ENCODE peak calls at places on chromosome 11, in nine cellular contexts. F is stomach, Y is spleen, C is breast epithelium, S is GM12892, I is sigmoid colon, A is transverse colon, V is GM23338, L is HL-60. G is an unnamed sample.

GRCh38 chr11:36002196-36002595 is 58.3 kb downstream of the LDLRAD3 start:
- DNase-seq in Y (no peak), L (no peak), S (no peak), V (peak; percentile 48), I (no peak), C (no peak), A (no peak), F (no peak), G (no peak)

GRCh38 chr11:965206-965775 is 39.6 kb downstream of the AP2A2 start:
- DNase-seq in A (no peak), F (no peak), V (no peak), I (no peak), L (no peak), Y (no peak), C (no peak), S (no peak), G (no peak)

GRCh38 chr11:82229346-82229745 is 504.3 kb downstream of the FAM181B start:
- DNase-seq in L (no peak), I (no peak), A (no peak), F (no peak), C (no peak), Y (no peak), S (no peak), V (peak; percentile 71), G (no peak)

GRCh38 chr11:116819049-116819448 is 4.1 kb downstream of the APOA4 start:
- DNase-seq in Y (no peak), L (no peak), C (peak; percentile 7), I (no peak), V (no peak), A (no peak), F (no peak), S (no peak), G (no peak)

GRCh38 chr11:117618273-117618672 is 178.7 kb downstream of the DSCAML1 start:
- DNase-seq in F (no peak), S (no peak), C (no peak), V (no peak), I (peak; percentile 10), Y (no peak), L (no peak), A (no peak), G (no peak)

GRCh38 chr11:26418391-26418790 is 86.5 kb downstream of the ANO3 start:
- DNase-seq in I (no peak), V (no peak), S (no peak), L (no peak), Y (no peak), A (no peak), C (no peak), F (no peak), G (no peak)

GRCh38 chr11:66891849-66892660 is 35.2 kb downstream of the LRFN4 start:
- DNase-seq in S (peak; percentile 77), F (peak; percentile 70), C (no peak), Y (no peak), I (no peak), V (peak; percentile 40), L (peak; percentile 28), A (peak; percentile 59), G (no peak)

GRCh38 chr11:20042025-20042639 is 118.1 kb downstream of the DBX1 start:
- DNase-seq in A (no peak), I (no peak), V (no peak), S (no peak), Y (no peak), F (no peak), L (no peak), C (no peak), G (no peak)

DNA sequence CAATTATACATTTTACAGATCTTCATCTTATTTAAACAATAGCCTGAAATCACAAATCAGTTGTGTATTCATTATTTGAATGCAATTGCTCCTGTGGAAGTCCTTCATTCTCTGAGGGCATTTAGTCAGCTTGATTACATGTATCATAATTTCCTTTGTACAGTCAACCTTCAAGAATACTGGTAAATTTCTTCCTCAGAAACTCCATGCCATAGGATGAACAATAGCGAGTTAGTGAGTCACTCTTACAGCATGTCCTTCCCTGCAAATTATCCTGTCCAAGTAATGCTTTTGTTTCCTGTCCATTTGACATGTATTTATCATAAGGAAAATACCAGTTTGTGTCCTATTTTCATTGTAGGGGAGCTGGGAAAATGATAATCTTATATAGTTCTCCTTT is 3.8 kb downstream of the OR10S1 start:
- DNase-seq in S (no peak), L (no peak), F (no peak), Y (no peak), C (no peak), A (no peak), I (no peak), V (no peak), G (no peak)
- TF ChIP-seq POLR2AphosphoS5 in S (no peak), L (no peak), F (no peak), Y (no peak), C (no peak), A (no peak), I (no peak), V (no peak), G (no peak)

DNA sequence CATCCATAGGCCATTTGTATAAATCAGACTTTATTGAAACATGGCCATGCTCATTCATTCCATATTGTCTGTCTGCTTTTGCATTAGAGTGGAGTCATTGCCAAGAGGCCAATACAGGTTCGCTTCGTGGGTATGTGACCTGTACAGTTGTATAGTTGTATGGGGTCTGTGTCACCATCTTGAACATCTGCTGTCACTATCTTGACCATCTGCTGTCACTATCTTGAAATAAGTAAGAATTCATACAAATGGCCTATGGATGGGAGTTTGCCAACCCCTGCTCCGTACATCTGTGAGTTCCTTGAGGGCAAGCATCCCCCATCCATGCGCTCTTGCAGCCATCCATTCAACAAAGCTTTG is 44.4 kb upstream of the ANO1 start:
- DNase-seq in V (no peak), L (no peak), A (no peak), S (no peak), Y (no peak), F (no peak), C (no peak), I (no peak), G (peak; percentile 78)
- TF ChIP-seq POLR2AphosphoS5 in V (no peak), L (no peak), A (no peak), S (no peak), Y (no peak), F (no peak), C (no peak), I (no peak), G (no peak)

DNA sequence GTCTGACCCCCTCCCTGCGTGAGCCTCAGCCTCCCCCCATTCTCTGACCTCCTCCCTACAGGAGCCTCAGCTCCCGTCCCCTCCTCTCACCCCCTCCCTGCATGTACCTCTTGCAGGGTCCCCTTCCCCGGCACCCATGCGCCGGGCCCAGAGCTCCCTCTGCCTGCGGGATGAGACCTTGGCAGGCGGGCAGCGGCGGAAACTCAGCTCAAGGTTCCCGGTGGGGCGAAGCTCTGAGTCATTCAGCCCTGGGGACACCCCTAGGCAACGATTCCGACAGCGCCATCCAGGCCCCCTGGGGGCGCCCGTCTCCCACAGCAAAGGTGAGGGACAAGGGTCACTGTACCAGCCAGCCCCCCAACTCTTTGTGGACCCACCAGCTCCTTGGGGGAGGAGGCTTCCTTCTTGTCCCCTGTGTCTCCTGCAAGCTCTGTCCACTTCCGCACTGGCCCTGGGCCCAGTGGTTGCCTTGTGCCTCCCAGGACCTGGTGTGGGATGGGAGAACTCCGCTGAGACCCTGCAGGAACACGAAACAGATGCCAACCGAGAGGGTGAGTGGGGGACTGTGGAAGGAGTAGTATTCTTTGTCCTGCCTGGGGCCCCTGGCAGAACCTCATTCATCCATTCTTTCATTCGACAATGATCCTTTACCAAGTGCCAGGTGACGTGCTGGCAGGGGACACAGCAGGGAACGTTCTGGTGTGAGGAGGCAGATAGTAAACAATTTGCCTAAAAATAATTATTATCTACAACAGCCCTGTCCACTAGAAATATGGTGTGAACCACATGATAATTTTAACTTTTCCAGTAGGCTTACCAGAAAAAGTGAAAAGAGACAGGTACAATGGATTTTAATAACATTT is 3.7 kb upstream of the RPS6KA4 start:
- DNase-seq in Y (peak; percentile 92), A (peak; percentile 66), L (peak; percentile 88), C (peak; percentile 71), F (peak; percentile 85), S (peak; percentile 72), I (peak; percentile 89), V (peak; percentile 91), G (no peak)
- TF ChIP-seq POLR2AphosphoS5 in Y (peak; percentile 81), A (no peak), L (no peak), C (no peak), F (peak; percentile 83), S (no peak), I (no peak), V (no peak), G (peak; percentile 46)

GRCh38 chr11:70731670-70732492 is 333.6 kb downstream of the CTTN start:
- DNase-seq in I (no peak), Y (peak; percentile 48), S (no peak), L (no peak), A (no peak), V (no peak), C (no peak), F (no peak), G (no peak)
- TF ChIP-seq POLR2AphosphoS5 in I (no peak), Y (no peak), S (no peak), L (no peak), A (no peak), V (no peak), C (no peak), F (no peak), G (no peak)

DNA sequence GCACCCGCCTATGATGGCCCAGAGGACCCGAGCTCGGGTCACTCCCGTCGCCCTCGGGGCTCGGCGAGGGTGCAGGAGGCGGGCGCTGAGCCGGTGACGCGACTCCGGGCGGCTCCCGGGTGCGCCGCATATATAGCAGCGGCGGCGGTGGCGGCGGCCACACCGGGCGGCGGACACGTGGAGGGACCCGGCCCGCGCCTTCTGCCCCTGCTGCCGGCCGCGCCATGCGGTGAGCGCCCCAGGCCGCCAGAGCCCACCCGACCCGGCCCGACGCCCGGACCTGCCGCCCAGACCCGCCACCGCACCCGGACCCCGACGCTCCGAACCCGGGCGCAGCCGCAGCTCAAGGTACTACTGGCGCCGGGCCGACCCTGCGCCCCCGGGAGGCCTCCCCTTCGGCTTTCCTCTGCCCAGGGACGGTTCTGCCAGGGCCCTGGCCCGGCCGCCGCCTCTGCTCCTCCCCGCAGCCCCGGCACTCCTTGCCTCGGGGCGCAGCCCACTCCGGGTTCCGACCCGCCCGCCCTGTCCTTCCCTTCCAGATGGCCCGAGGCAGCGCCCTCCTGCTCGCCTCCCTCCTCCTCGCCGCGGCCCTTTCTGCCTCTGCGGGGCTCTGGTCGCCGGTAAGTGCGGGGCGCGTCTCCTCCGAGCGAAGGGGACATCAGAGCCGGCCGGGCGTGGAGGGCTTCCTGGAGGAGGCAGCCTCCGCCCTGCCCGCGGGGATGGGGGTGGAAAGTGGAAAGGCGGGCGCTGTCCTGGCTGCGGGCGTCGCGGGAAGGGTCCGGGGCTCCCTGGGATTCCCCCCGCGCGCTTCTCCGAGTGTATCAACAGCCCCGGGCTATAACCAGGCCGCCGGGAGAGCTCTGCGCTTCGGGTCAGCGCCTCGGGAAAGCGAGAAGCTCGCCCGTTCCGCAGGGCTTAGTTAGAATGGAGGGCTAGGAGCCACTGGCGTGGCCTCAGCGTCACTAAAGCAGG is at the start of gene GAL:
- DNase-seq in F (no peak), S (no peak), L (no peak), Y (no peak), V (peak; percentile 65), A (no peak), I (peak; percentile 56), C (no peak), G (no peak)
- TF ChIP-seq POLR2AphosphoS5 in F (no peak), S (no peak), L (no peak), Y (no peak), V (peak; percentile 56), A (no peak), I (no peak), C (no peak), G (no peak)

GRCh38 chr11:2990617-2991476 is 1.3 kb downstream of the NAP1L4 start:
- DNase-seq in C (no peak), A (peak; percentile 37), Y (no peak), L (peak; percentile 34), I (no peak), V (peak; percentile 46), S (no peak), F (no peak), G (no peak)
- TF ChIP-seq POLR2AphosphoS5 in C (no peak), A (peak; percentile 37), Y (no peak), L (no peak), I (no peak), V (no peak), S (peak; percentile 67), F (no peak), G (no peak)

G was measured in esophagus muscularis mucosa.